ENCODE peak calls at places on chromosomes 5 and 9, in four cellular contexts. One of them, this sample, is unnamed.

GRCh38 chr5:174589599-174589998 is 134.8 kb upstream of the MSX2 start:
- DNase-seq in body of pancreas: no peak
- DNase-seq in tibial nerve: no peak
- DNase-seq in IMR-90: no peak
- DNase-seq in this sample: no peak

GRCh38 chr5:159051431-159052281 is 48.1 kb downstream of the EBF1 start:
- DNase-seq in tibial nerve: no peak
- DNase-seq in IMR-90: no peak
- DNase-seq in body of pancreas: peak
- DNase-seq in this sample: peak

GRCh38 chr5:170739446-170739845 is 44.1 kb upstream of the GABRP start:
- DNase-seq in IMR-90: no peak
- DNase-seq in tibial nerve: no peak
- DNase-seq in body of pancreas: no peak
- DNase-seq in this sample: no peak

GRCh38 chr9:35341021-35341420 is 148.9 kb upstream of the RUSC2 start:
- DNase-seq in tibial nerve: no peak
- DNase-seq in body of pancreas: no peak
- DNase-seq in IMR-90: no peak
- DNase-seq in this sample: no peak

GRCh38 chr5:167261309-167262100 is 1029.9 kb upstream of the WWC1 start:
- DNase-seq in body of pancreas: no peak
- DNase-seq in IMR-90: no peak
- DNase-seq in tibial nerve: no peak
- DNase-seq in this sample: no peak

GRCh38 chr5:158287643-158288228 is 428.8 kb upstream of the CLINT1 start:
- DNase-seq in IMR-90: peak
- DNase-seq in body of pancreas: no peak
- DNase-seq in tibial nerve: peak
- DNase-seq in this sample: no peak

GRCh38 chr9:89591291-89592200 is 13.3 kb upstream of the GADD45G start:
- DNase-seq in tibial nerve: no peak
- DNase-seq in IMR-90: no peak
- DNase-seq in body of pancreas: no peak
- DNase-seq in this sample: no peak

GRCh38 chr5:2750026-2750757 is 1.3 kb downstream of the IRX2 start:
- DNase-seq in body of pancreas: no peak
- DNase-seq in IMR-90: no peak
- DNase-seq in tibial nerve: no peak
- DNase-seq in this sample: no peak

GRCh38 chr9:121454972-121455371 is 44.7 kb downstream of the GGTA1 start:
- DNase-seq in body of pancreas: no peak
- DNase-seq in IMR-90: no peak
- DNase-seq in tibial nerve: no peak
- DNase-seq in this sample: no peak

GRCh38 chr5:79109527-79110492 is 1.8 kb upstream of the BHMT start:
- DNase-seq in IMR-90: no peak
- DNase-seq in body of pancreas: peak
- DNase-seq in tibial nerve: peak
- DNase-seq in this sample: no peak

GRCh38 chr9:99601506-99601905 is 220.2 kb upstream of the NR4A3 start:
- DNase-seq in tibial nerve: no peak
- DNase-seq in body of pancreas: peak
- DNase-seq in IMR-90: no peak
- DNase-seq in this sample: no peak

GRCh38 chr5:113331201-113331551 is 103.6 kb downstream of the TSSK1B start:
- DNase-seq in body of pancreas: no peak
- DNase-seq in IMR-90: peak
- DNase-seq in tibial nerve: no peak
- DNase-seq in this sample: no peak

GRCh38 chr9:4293293-4293931 is 6.5 kb downstream of the GLIS3 start:
- DNase-seq in tibial nerve: no peak
- DNase-seq in body of pancreas: no peak
- DNase-seq in IMR-90: peak
- DNase-seq in this sample: no peak

GRCh38 chr9:135835131-135835530 is 72.2 kb downstream of the CAMSAP1 start:
- DNase-seq in body of pancreas: no peak
- DNase-seq in tibial nerve: no peak
- DNase-seq in IMR-90: no peak
- DNase-seq in this sample: no peak

GRCh38 chr9:86766912-86767311 is 180.4 kb downstream of the GAS1 start:
- DNase-seq in IMR-90: peak
- DNase-seq in body of pancreas: peak
- DNase-seq in tibial nerve: no peak
- DNase-seq in this sample: no peak

GRCh38 chr9:1837453-1838084 is 177.6 kb upstream of the SMARCA2 start:
- DNase-seq in tibial nerve: peak
- DNase-seq in body of pancreas: peak
- DNase-seq in IMR-90: peak
- DNase-seq in this sample: no peak

GRCh38 chr5:33023649-33024048 is 312.5 kb downstream of the NPR3 start:
- DNase-seq in IMR-90: no peak
- DNase-seq in body of pancreas: no peak
- DNase-seq in tibial nerve: no peak
- DNase-seq in this sample: no peak

GRCh38 chr9:127572961-127573727 is 38.9 kb upstream of the STXBP1 start:
- DNase-seq in tibial nerve: no peak
- DNase-seq in body of pancreas: no peak
- DNase-seq in IMR-90: peak
- DNase-seq in this sample: no peak

GRCh38 chr9:123081824-123082223 is 48.4 kb downstream of the GPR21 start:
- DNase-seq in body of pancreas: no peak
- DNase-seq in IMR-90: peak
- DNase-seq in tibial nerve: no peak
- DNase-seq in this sample: no peak

GRCh38 chr5:9059920-9060691 is 485.8 kb downstream of the SEMA5A start:
- DNase-seq in tibial nerve: no peak
- DNase-seq in body of pancreas: no peak
- DNase-seq in IMR-90: peak
- DNase-seq in this sample: no peak

GRCh38 chr5:60026174-60026573 is 132.6 kb upstream of the PDE4D start:
- DNase-seq in tibial nerve: no peak
- DNase-seq in body of pancreas: no peak
- DNase-seq in IMR-90: peak
- DNase-seq in this sample: no peak

GRCh38 chr9:13279284-13280162 is at the start of gene MPDZ:
- DNase-seq in tibial nerve: peak
- DNase-seq in IMR-90: peak
- DNase-seq in body of pancreas: peak
- DNase-seq in this sample: peak

GRCh38 chr9:1044643-1045042 is 5.5 kb upstream of the DMRT2 start:
- DNase-seq in body of pancreas: peak
- DNase-seq in tibial nerve: peak
- DNase-seq in IMR-90: no peak
- DNase-seq in this sample: no peak

GRCh38 chr9:128683340-128684064 is 5.5 kb upstream of the SET start:
- DNase-seq in IMR-90: peak
- DNase-seq in body of pancreas: peak
- DNase-seq in tibial nerve: peak
- DNase-seq in this sample: peak

GRCh38 chr9:128685022-128685332 is 4.0 kb upstream of the SET start:
- DNase-seq in body of pancreas: no peak
- DNase-seq in tibial nerve: no peak
- DNase-seq in IMR-90: no peak
- DNase-seq in this sample: no peak

GRCh38 chr9:128684065-128684324 is 5.0 kb upstream of the SET start:
- DNase-seq in tibial nerve: no peak
- DNase-seq in body of pancreas: no peak
- DNase-seq in IMR-90: no peak
- DNase-seq in this sample: no peak

GRCh38 chr9:128685636-128686489 is 3.2 kb upstream of the SET start:
- DNase-seq in tibial nerve: no peak
- DNase-seq in IMR-90: no peak
- DNase-seq in body of pancreas: no peak
- DNase-seq in this sample: peak

GRCh38 chr9:128684325-128685021 is 4.5 kb upstream of the SET start:
- DNase-seq in body of pancreas: peak
- DNase-seq in IMR-90: peak
- DNase-seq in tibial nerve: peak
- DNase-seq in this sample: peak
- TF ChIP-seq POLR2A in body of pancreas: peak
- TF ChIP-seq POLR2A in IMR-90: peak
- TF ChIP-seq POLR2A in tibial nerve: peak
- TF ChIP-seq POLR2A in this sample: peak

GRCh38 chr9:129256959-129257713 is 79.1 kb upstream of the IER5L start:
- DNase-seq in tibial nerve: no peak
- DNase-seq in IMR-90: no peak
- DNase-seq in body of pancreas: no peak
- DNase-seq in this sample: no peak

GRCh38 chr9:129254566-129255287 is 76.7 kb upstream of the IER5L start:
- DNase-seq in tibial nerve: no peak
- DNase-seq in IMR-90: no peak
- DNase-seq in body of pancreas: no peak
- DNase-seq in this sample: no peak

GRCh38 chr9:129252937-129253819 is 75.1 kb upstream of the IER5L start:
- DNase-seq in IMR-90: no peak
- DNase-seq in body of pancreas: no peak
- DNase-seq in tibial nerve: no peak
- DNase-seq in this sample: no peak

GRCh38 chr9:129250786-129251185 is 72.7 kb upstream of the IER5L start:
- DNase-seq in IMR-90: peak
- DNase-seq in tibial nerve: no peak
- DNase-seq in body of pancreas: no peak
- DNase-seq in this sample: no peak

DNA sequence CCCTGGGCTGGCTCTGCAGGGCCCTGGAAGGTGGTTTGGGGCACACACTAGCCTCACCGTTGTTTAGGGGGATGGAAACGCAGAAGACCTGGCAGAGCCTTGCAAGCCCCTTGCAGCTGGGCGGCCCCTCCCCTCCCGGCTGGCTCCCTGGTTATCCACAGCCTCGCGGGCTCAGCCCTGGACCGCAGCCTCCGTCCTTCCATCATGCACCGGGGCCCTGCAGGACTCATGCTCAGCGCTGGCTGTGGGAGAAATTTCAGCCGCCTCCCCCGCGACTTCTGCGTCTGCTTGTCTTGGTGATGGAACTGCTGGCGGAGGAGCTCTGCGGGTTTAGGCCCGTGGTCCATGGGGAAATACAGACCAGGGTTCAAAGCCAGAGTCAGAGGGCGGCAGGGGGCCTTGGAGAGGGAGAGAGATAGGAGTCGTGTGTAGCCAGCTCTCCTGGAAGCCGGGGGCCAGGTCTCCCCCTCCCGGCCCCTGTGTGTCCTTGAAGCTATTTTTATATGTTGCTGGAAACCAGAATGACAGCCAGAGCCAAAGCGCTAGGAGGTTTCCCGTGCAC is 75.8 kb upstream of the IER5L start:
- DNase-seq in body of pancreas: peak
- DNase-seq in IMR-90: no peak
- DNase-seq in tibial nerve: no peak
- DNase-seq in this sample: no peak
- H3K27ac ChIP-seq in body of pancreas: no peak
- H3K27ac ChIP-seq in IMR-90: no peak
- H3K27ac ChIP-seq in tibial nerve: peak
- H3K27ac ChIP-seq in this sample: no peak

GRCh38 chr5:65395526-65396155 is 86.1 kb downstream of the ADAMTS6 start:
- DNase-seq in body of pancreas: no peak
- DNase-seq in tibial nerve: no peak
- DNase-seq in IMR-90: peak
- DNase-seq in this sample: no peak
- TF ChIP-seq POLR2A in body of pancreas: no peak
- TF ChIP-seq POLR2A in tibial nerve: no peak
- TF ChIP-seq POLR2A in IMR-90: no peak
- TF ChIP-seq POLR2A in this sample: no peak

DNA sequence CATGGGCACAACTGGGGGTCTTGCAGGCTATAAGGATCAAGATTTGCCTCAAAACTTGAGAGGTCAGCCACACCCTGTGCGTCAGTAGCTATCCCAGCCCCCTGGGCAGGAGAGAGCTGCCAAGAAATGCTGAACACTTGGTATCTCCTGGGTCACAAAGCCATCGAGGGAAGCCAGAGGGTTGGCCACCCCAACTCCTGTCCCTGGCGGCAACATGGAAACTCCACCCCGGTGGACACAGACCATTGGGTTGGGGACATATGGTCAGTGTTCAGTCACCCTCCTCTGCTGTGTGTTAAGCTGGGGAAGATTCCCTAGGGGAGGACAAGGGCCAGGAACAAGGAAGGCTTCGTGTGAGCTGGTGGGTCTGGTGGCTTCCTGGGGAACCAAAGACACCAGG is 140.6 kb downstream of the C5orf15 start:
- DNase-seq in tibial nerve: no peak
- DNase-seq in body of pancreas: no peak
- DNase-seq in IMR-90: no peak
- DNase-seq in this sample: no peak
- H3K27ac ChIP-seq in tibial nerve: no peak
- H3K27ac ChIP-seq in body of pancreas: no peak
- H3K27ac ChIP-seq in IMR-90: no peak
- H3K27ac ChIP-seq in this sample: no peak

GRCh38 chr5:135578685-135579341 is at the start of gene CXCL14:
- DNase-seq in IMR-90: peak
- DNase-seq in body of pancreas: peak
- DNase-seq in tibial nerve: peak
- DNase-seq in this sample: no peak
- TF ChIP-seq POLR2A in IMR-90: no peak
- TF ChIP-seq POLR2A in body of pancreas: no peak
- TF ChIP-seq POLR2A in tibial nerve: no peak
- TF ChIP-seq POLR2A in this sample: no peak

GRCh38 chr5:133753856-133754255 is 141.5 kb upstream of the FSTL4 start:
- DNase-seq in tibial nerve: no peak
- DNase-seq in body of pancreas: no peak
- DNase-seq in IMR-90: no peak
- DNase-seq in this sample: no peak
- H3K27ac ChIP-seq in tibial nerve: no peak
- H3K27ac ChIP-seq in body of pancreas: no peak
- H3K27ac ChIP-seq in IMR-90: no peak
- H3K27ac ChIP-seq in this sample: no peak

GRCh38 chr9:130988905-130989304 is 20.1 kb upstream of the LAMC3 start:
- DNase-seq in tibial nerve: no peak
- DNase-seq in IMR-90: no peak
- DNase-seq in body of pancreas: no peak
- DNase-seq in this sample: no peak
- TF ChIP-seq POLR2A in tibial nerve: no peak
- TF ChIP-seq POLR2A in IMR-90: no peak
- TF ChIP-seq POLR2A in body of pancreas: no peak
- TF ChIP-seq POLR2A in this sample: no peak

This sample was measured in stomach.